ENCODE peak calls at places on chromosomes 11 and 22, in four cellular contexts. D, G, F and K are unnamed samples.

GRCh38 chr22:33542153-33542552 is 378.1 kb downstream of the LARGE1 start:
- DNase-seq in D (no peak), G (no peak), F (no peak), K (no peak)

GRCh38 chr11:91244921-91245320 is 979.7 kb upstream of the FAT3 start:
- DNase-seq in D (no peak), G (no peak), F (no peak), K (no peak)

GRCh38 chr22:28629420-28630184 is 50.0 kb downstream of the TTC28 start:
- DNase-seq in D (peak), G (peak), F (no peak), K (no peak)

GRCh38 chr22:33450756-33451155 is 392.6 kb upstream of the SYN3 start:
- DNase-seq in D (no peak), G (no peak), F (no peak), K (no peak)

GRCh38 chr22:44667829-44668189 is 34.2 kb upstream of the PRR5 start:
- DNase-seq in D (no peak), G (no peak), F (no peak), K (no peak)

GRCh38 chr11:13502492-13502891 is 6.7 kb upstream of the PTH start:
- DNase-seq in D (no peak), G (no peak), F (no peak), K (no peak)

GRCh38 chr11:131840542-131840941 is 470.1 kb downstream of the NTM start:
- DNase-seq in D (no peak), G (no peak), F (no peak), K (no peak)

GRCh38 chr11:16791494-16791961 is 53.1 kb downstream of the C11orf58 start:
- DNase-seq in D (peak), G (peak), F (no peak), K (no peak)

GRCh38 chr11:80362578-80362977 is 921.7 kb upstream of the TENM4 start:
- DNase-seq in D (peak), G (no peak), F (no peak), K (no peak)

GRCh38 chr22:45818130-45819085 is 146.8 kb downstream of the ATXN10 start:
- DNase-seq in D (peak), G (no peak), F (no peak), K (no peak)

GRCh38 chr11:130159657-130160459 is at the start of gene ST14:
- DNase-seq in D (no peak), G (no peak), F (no peak), K (no peak)

GRCh38 chr11:131922220-131922619 is 551.8 kb downstream of the NTM start:
- DNase-seq in D (no peak), G (no peak), F (no peak), K (no peak)

DNA sequence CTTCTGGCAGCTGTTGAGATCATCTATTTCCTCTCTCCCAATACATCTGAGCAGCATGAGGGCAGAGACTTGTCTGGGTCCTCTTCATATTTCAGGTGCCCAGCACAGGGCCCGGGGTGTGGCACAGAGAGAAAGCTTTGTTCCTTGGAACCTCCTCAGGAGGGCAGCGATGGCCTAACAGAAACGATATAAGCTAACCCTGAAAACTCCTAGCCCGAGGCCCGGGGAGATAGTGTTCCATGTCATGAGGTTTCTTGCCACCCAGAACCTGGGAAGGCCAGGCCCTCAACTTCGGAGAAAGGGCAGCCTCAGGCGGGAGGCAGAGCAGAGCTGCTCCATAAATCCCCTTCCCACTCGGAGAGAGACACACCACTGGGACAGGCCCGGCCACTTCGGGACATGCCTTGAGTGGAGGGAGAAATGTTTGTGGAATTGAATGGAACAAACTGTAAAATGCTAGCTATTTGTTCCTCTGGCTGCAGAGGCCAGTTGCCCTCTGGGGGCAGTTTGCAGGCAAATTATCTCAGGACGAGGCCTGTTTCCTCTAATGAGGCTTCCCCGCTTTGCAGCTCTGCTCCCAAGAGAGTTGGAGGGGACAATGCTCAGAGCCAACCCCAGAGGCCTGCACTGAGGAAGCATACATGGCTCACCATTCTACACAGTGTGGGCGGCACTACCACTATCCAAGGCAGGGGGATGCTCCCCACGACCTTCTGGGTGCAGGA is 11.6 kb downstream of the ARRB1 start:
- DNase-seq in D (no peak), G (no peak), F (no peak), K (no peak)
- H3K27ac ChIP-seq in D (no peak), G (peak), F (peak), K (peak)

GRCh38 chr11:46555269-46556054 is 38.4 kb downstream of the AMBRA1 start:
- DNase-seq in D (peak), G (no peak), F (no peak), K (no peak)
- H3K9ac ChIP-seq in D (no peak), G (no peak), F (no peak), K (no peak)

DNA sequence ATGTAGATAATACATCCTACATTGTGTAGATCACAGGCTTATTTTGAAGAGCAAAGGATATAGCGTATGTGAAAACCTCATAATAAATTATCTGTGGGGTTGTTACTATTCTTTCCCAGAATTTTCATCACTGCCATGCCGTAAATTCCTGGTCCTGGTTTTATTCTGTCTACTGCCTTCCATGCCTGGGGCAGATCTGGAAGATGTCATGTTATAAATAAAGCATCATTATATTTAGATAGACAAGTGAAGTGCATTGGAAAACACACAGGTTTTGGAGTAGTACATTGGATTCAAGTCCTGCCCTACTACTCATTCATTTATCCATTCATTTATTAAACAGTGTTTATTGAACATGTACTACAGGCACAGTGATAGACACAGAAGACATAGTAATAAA is 2.2 kb downstream of the C11orf52 start:
- DNase-seq in D (no peak), G (no peak), F (no peak), K (no peak)
- H3K27ac ChIP-seq in D (no peak), G (no peak), F (no peak), K (peak)

DNA sequence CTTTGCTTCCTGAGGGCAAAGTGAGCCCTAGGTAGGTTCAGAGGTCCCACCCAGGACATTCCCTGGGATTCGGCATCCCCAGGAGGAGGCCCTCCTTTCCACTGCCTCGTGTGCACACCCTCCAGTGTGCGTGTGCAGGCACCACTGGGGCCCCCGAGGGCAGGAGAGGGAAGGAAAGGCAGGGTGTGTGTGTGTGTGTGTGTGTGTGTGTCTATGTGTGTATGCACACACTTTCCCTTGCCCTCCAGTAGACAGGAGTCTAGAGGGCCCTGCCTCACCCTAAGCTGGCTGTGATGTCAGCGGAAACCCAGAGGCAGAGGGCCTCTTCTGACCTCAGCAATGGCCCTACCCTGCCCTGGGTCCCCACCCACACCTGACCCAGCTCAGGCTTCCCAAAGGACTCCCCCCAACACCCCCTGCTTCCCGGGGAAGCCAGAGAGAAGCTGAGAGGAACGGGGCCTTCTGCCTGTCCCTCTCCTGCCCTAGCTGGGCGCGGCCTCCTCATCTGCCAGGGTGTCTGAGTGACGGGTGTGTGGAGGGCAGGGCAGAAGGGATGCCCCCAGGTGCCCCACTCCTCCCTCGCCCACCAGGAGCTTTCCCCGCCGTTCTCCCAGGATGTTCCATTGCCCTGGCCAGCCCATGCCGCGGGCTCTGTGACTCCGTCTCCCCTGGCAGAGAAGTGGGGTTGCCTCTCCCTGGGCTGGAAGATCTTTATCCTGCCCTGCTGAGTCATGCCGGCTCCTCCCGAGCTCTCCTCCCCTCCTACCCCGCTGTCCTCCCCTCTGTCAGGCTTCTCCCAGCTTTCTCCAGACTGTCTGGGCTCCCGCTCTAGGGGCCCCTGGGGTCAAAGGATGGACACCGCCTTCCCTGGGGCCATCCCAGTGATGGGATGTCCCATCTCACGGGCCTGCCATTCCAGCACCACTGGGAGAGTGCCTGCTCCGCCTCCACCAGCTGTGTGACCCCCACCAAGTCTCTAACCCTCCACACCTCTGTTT is 6.0 kb upstream of the CLCF1 start:
- DNase-seq in D (peak), G (no peak), F (no peak), K (no peak)
- H3K9ac ChIP-seq in D (no peak), G (peak), F (no peak), K (peak)

GRCh38 chr11:111602865-111603632 is 800 bp downstream of the SIK2 start:
- DNase-seq in D (peak), G (peak), F (peak), K (no peak)

GRCh38 chr11:111596319-111596718 is 5.9 kb upstream of the SIK2 start:
- DNase-seq in D (no peak), G (no peak), F (no peak), K (no peak)

GRCh38 chr11:111601979-111602864 is at the start of gene SIK2:
- DNase-seq in D (peak), G (peak), F (peak), K (no peak)

GRCh38 chr11:111601636-111601978 is 642 bp upstream of the SIK2 start:
- DNase-seq in D (no peak), G (no peak), F (peak), K (no peak)

DNA sequence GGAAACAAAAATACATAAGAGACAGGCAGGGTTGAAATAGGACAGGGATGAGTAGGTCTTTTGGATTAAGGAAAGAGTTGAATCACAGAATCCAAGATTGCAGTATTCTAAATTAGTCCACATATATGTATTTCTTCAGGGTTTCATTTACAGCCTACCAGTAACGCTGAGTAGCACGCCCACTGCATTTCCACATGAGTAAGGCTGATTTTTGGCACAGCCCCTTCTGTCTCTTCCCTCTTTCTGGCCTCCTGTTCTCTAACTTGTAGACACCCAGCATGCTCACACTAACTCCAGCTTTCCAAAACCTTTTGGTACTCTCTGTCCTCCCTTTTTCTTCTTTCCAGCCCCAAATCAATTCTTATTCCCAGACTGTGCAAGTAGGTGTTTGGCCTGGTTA is 3.7 kb upstream of the SIK2 start:
- DNase-seq in D (peak), G (peak), F (no peak), K (no peak)
- H3K27ac ChIP-seq in D (no peak), G (no peak), F (no peak), K (no peak)